ENCODE peak calls at places on chromosomes 12 and 14, in four cellular contexts. K, C, U and S are unnamed samples.

GRCh38 chr14:100604709-100605108 is 17.5 kb upstream of the BEGAIN start:
- DNase-seq in K (no peak), U (no peak), C (no peak), S (no peak)

GRCh38 chr12:29744365-29744764 is 39.4 kb downstream of the TMTC1 start:
- DNase-seq in K (no peak), C (no peak), U (no peak), S (no peak)

GRCh38 chr14:64232095-64232830 is 61.9 kb downstream of the ESR2 start:
- DNase-seq in K (no peak), U (no peak), C (no peak), S (no peak)

GRCh38 chr14:61537567-61538463 is 157.5 kb upstream of the HIF1A start:
- DNase-seq in C (peak), K (no peak), U (peak), S (no peak)

GRCh38 chr12:123389560-123390351 is 5.8 kb downstream of the KMT5A start:
- DNase-seq in K (peak), C (peak), U (peak), S (peak)

GRCh38 chr14:71451501-71451900 is 480.7 kb upstream of the RGS6 start:
- DNase-seq in U (no peak), C (no peak), K (no peak), S (no peak)

GRCh38 chr12:16346931-16347330 is 514 bp upstream of the MGST1 start:
- DNase-seq in U (peak), K (no peak), C (peak), S (no peak)

GRCh38 chr14:41986726-41987125 is 380.1 kb downstream of the LRFN5 start:
- DNase-seq in K (no peak), C (no peak), U (no peak), S (no peak)

GRCh38 chr14:80455031-80455430 is 243.7 kb upstream of the DIO2 start:
- DNase-seq in K (no peak), U (no peak), C (no peak), S (no peak)

GRCh38 chr14:72000907-72001306 is 68.7 kb downstream of the RGS6 start:
- DNase-seq in U (no peak), K (no peak), C (no peak), S (no peak)

GRCh38 chr12:20657496-20657895 is 37.6 kb upstream of the SLCO1C1 start:
- DNase-seq in C (no peak), U (peak), K (no peak), S (no peak)

GRCh38 chr12:20011200-20011599 is 357.1 kb upstream of the PDE3A start:
- DNase-seq in K (no peak), C (no peak), U (no peak), S (no peak)

GRCh38 chr14:97485172-97485571 is 688.0 kb downstream of the VRK1 start:
- DNase-seq in K (no peak), U (no peak), C (no peak), S (no peak)

GRCh38 chr14:61456720-61457119 is 135.3 kb downstream of the PRKCH start:
- DNase-seq in K (peak), C (peak), U (peak), S (peak)

GRCh38 chr14:91170504-91171121 is 56.7 kb downstream of the DGLUCY start:
- DNase-seq in C (no peak), U (no peak), K (no peak), S (no peak)

GRCh38 chr14:70023871-70024270 is 144.7 kb downstream of the SMOC1 start:
- DNase-seq in C (no peak), K (no peak), U (no peak), S (no peak)

GRCh38 chr14:90643982-90644510 is 172.2 kb downstream of the TTC7B start:
- DNase-seq in C (no peak), U (no peak), K (no peak), S (no peak)

GRCh38 chr12:77571127-77571526 is 259.6 kb upstream of the NAV3 start:
- DNase-seq in K (no peak), U (no peak), C (no peak), S (no peak)

GRCh38 chr14:99542566-99542965 is 61.4 kb downstream of the CCNK start:
- DNase-seq in U (no peak), K (no peak), C (no peak), S (no peak)

GRCh38 chr12:124484526-124484953 is 82.9 kb downstream of the NCOR2 start:
- DNase-seq in U (no peak), K (no peak), C (no peak), S (no peak)

GRCh38 chr14:100673085-100673806 is 53.4 kb upstream of the DLK1 start:
- DNase-seq in U (peak), C (no peak), K (peak), S (peak)

GRCh38 chr14:64158608-64159007 is 135.6 kb downstream of the ESR2 start:
- DNase-seq in U (no peak), C (no peak), K (no peak), S (no peak)

GRCh38 chr12:40829738-40830144 is 137.5 kb downstream of the CNTN1 start:
- DNase-seq in C (peak), U (no peak), K (no peak), S (no peak)

GRCh38 chr12:108724054-108724889 is 7.0 kb downstream of the CORO1C start:
- DNase-seq in U (no peak), C (no peak), K (peak), S (no peak)

GRCh38 chr14:103713304-103714062 is 1.8 kb downstream of the XRCC3 start:
- DNase-seq in K (peak), C (no peak), U (no peak), S (no peak)

GRCh38 chr12:121217761-121218160 is 7.8 kb downstream of the P2RX4 start:
- DNase-seq in K (no peak), C (no peak), U (peak), S (no peak)

GRCh38 chr14:90777830-90778467 is 38.3 kb downstream of the TTC7B start:
- DNase-seq in C (no peak), U (no peak), K (peak), S (no peak)

GRCh38 chr12:29534935-29535334 is 37.4 kb upstream of the OVCH1 start:
- DNase-seq in C (no peak), U (peak), K (no peak), S (no peak)

DNA sequence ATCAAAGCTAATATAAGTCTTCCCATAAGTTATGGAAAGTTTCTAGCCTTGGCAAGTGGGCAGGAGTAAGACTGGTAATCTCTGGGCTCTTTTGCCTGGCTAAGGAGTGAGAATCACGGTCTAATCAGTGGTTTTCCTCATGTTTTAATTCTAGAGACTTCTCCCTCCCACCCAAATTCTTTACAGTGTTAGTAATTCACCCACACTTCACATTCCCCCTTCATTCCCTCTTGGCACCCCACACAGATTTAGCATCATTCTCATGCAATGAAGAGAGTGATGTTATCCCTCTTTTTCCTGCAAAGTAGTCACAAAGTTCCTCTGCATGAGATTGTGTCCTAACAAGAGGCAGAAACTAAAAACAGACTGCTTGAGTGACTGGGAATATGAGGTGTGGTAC is 28.6 kb upstream of the CACNA2D4 start:
- DNase-seq in C (no peak), K (no peak), U (no peak), S (no peak)
- TF ChIP-seq NR3C1 in C (no peak), K (no peak), U (no peak), S (no peak)

GRCh38 chr12:85741051-85741450 is 95.2 kb downstream of the RASSF9 start:
- DNase-seq in U (no peak), C (no peak), K (no peak), S (no peak)
- TF ChIP-seq NR3C1 in U (no peak), C (no peak), K (no peak), S (no peak)

DNA sequence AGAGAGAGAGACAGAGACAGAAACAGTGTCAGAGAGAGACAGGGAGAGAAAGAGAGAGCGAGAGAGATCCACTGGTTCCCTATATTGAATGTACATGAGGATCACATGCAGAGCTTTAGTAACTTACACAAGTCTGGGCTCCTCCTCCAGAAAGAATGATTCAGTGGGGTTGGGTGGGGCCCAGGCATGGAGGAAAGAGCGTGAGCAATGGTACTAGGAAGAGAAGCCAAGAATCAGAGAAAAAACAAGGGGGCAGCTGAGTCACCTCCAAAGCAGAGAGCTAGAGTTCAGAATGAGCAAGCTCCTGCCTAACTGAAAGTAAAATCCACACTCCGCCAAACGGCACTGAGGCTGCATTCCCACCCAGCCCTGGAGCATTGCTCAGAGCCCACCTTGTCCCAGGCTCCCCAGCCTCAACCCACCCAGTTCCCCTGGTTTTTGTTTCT is 670.1 kb upstream of the TBX3 start:
- DNase-seq in C (peak), U (peak), K (peak), S (no peak)
- TF ChIP-seq NR3C1 in C (no peak), U (no peak), K (no peak), S (no peak)

GRCh38 chr12:132662901-132663755 is 24.0 kb downstream of the POLE start:
- DNase-seq in K (no peak), U (no peak), C (no peak), S (no peak)
- TF ChIP-seq NR3C1 in K (no peak), U (no peak), C (no peak), S (no peak)

GRCh38 chr14:102500724-102501123 is 8.9 kb downstream of the ANKRD9 start:
- DNase-seq in U (no peak), K (no peak), C (no peak), S (no peak)

GRCh38 chr14:102499401-102500189 is 10.0 kb downstream of the ANKRD9 start:
- DNase-seq in K (no peak), C (no peak), U (no peak), S (no peak)

GRCh38 chr14:102501751-102502315 is 7.7 kb downstream of the ANKRD9 start:
- DNase-seq in U (no peak), K (peak), C (no peak), S (peak)

GRCh38 chr14:102498678-102499265 is 10.8 kb downstream of the ANKRD9 start:
- DNase-seq in C (no peak), K (no peak), U (no peak), S (no peak)

DNA sequence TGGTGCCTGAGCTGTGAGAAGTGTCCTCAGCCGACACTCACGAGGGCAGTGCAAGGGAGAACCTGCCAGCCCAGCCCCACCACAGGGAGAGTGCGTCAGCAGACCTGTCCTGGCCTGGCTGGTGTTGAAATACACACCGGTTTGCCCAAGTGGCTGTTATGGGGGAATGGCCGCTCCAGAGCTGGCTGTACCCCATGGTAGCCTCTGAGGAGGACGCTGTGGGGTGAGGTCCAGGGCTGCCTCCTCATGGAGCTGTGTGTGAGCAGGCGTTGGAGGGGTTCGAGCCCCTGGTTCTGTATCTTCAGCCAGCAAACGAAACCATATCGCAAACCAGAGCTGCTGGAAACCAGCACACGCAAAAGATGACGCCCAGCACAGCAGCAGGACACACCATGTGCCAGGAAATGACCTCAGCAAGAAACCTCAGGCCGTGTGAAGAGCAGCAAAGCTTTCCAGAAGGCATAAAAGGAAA is 9.3 kb downstream of the ANKRD9 start:
- DNase-seq in U (no peak), C (no peak), K (peak), S (no peak)
- TF ChIP-seq NR3C1 in U (no peak), C (no peak), K (no peak), S (no peak)

DNA sequence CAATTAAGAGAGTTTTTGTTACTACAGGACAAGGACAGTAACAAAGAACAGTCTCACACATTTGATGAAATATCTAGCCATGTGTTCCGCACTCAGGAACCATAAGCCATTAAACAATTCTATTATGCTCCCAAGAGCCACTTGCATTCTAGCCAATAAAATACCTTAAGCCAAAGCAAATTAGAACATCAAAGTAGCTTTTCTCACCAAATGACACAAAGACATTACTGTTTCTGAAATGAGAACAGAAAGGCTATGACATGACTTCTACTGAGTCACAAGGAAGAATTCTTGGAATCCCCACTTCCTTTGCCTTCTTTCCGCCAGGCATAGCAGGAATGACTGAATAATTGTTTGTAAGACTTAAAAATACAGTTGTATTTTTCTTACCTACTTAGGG is 445.8 kb downstream of the ATP23 start:
- DNase-seq in K (no peak), U (no peak), C (no peak), S (no peak)
- TF ChIP-seq NR3C1 in K (no peak), U (no peak), C (no peak), S (no peak)